ENCODE peak calls at places on chromosomes 7 and 10, in nine cellular contexts. Y is left ventricle myocardium inferior, J is body of pancreas, E is fibroblast of the aortic adventitia, F is mammary epithelial cell, K is AG04450, O is neural progenitor cell, G is A549, W is tibial nerve. I is an unnamed sample.

GRCh38 chr10:99534939-99535763 is 2.4 kb downstream of the NKX2-3 start:
- DNase-seq in F (peak), G (no peak), J (no peak), E (no peak), O (peak), W (no peak), Y (no peak), K (no peak), I (no peak)

GRCh38 chr10:104077282-104078151 is 8.2 kb downstream of the COL17A1 start:
- DNase-seq in K (no peak), E (no peak), F (no peak), J (no peak), O (peak), W (no peak), Y (no peak), G (no peak), I (no peak)

GRCh38 chr7:129462445-129462844 is 28.2 kb downstream of the STRIP2 start:
- DNase-seq in Y (no peak), E (no peak), G (no peak), O (no peak), J (no peak), F (no peak), K (no peak), W (no peak), I (no peak)

GRCh38 chr10:84499846-84500245 is 171.5 kb downstream of the CCSER2 start:
- DNase-seq in W (no peak), G (no peak), J (no peak), K (no peak), O (peak), E (no peak), Y (no peak), F (no peak), I (no peak)

GRCh38 chr10:68897336-68897741 is 3.8 kb upstream of the DDX50 start:
- DNase-seq in Y (no peak), G (peak), J (peak), F (peak), K (peak), E (peak), O (peak), W (no peak), I (peak)

GRCh38 chr7:152336754-152337368 is 98.9 kb downstream of the KMT2C start:
- DNase-seq in O (peak), E (peak), G (peak), F (peak), J (peak), Y (no peak), W (no peak), K (no peak), I (no peak)

GRCh38 chr7:142496545-142496991 is 238.7 kb upstream of the PRSS58 start:
- DNase-seq in W (no peak), E (peak), O (peak), K (no peak), Y (no peak), J (no peak), F (peak), G (no peak), I (no peak)

GRCh38 chr10:49113741-49114141 is 1.6 kb downstream of the VSTM4 start:
- DNase-seq in K (no peak), G (no peak), F (no peak), J (no peak), E (no peak), W (no peak), O (no peak), Y (no peak), I (no peak)

GRCh38 chr7:75887669-75888369 is 9.0 kb downstream of the RHBDD2 start:
- DNase-seq in J (no peak), O (no peak), K (no peak), W (no peak), G (no peak), F (no peak), E (no peak), Y (no peak), I (no peak)

GRCh38 chr7:132298782-132299181 is 277.5 kb downstream of the PLXNA4 start:
- DNase-seq in E (peak), K (no peak), W (no peak), G (no peak), F (peak), Y (no peak), O (no peak), J (no peak), I (no peak)

GRCh38 chr7:81616951-81617350 is 152.9 kb downstream of the HGF start:
- DNase-seq in J (no peak), K (no peak), G (no peak), Y (no peak), O (no peak), E (peak), F (peak), W (no peak), I (no peak)

GRCh38 chr10:16425449-16425848 is 11.4 kb upstream of the PTER start:
- DNase-seq in O (no peak), G (no peak), F (no peak), W (no peak), E (no peak), J (no peak), Y (no peak), K (no peak), I (no peak)

GRCh38 chr7:138865843-138866242 is 67.8 kb upstream of the ATP6V0A4 start:
- DNase-seq in E (no peak), O (no peak), J (no peak), W (no peak), F (no peak), G (no peak), K (no peak), Y (no peak), I (no peak)

GRCh38 chr7:54888736-54889082 is 129.7 kb upstream of the SEC61G start:
- DNase-seq in F (no peak), G (no peak), Y (no peak), W (no peak), J (no peak), E (no peak), K (no peak), O (no peak), I (no peak)

GRCh38 chr7:116173051-116174028 is 37.0 kb upstream of the TES start:
- DNase-seq in K (peak), O (peak), G (peak), Y (no peak), E (peak), W (no peak), J (no peak), F (peak), I (no peak)

GRCh38 chr7:27143022-27143949 is at the start of gene HOXA5:
- DNase-seq in O (peak), G (peak), K (peak), Y (no peak), J (peak), F (peak), W (no peak), E (peak), I (peak)

GRCh38 chr7:74193913-74194312 is 15.9 kb upstream of the LAT2 start:
- DNase-seq in K (no peak), O (no peak), Y (no peak), F (no peak), J (no peak), E (no peak), G (no peak), W (no peak), I (no peak)

GRCh38 chr10:96670786-96671185 is 49.5 kb downstream of the PIK3AP1 start:
- DNase-seq in J (no peak), G (no peak), E (no peak), W (no peak), Y (no peak), O (no peak), K (no peak), F (no peak), I (no peak)

GRCh38 chr7:101988513-101988912 is 171.1 kb downstream of the CUX1 start:
- DNase-seq in E (no peak), G (no peak), Y (no peak), O (no peak), F (no peak), W (no peak), J (no peak), K (no peak), I (no peak)

GRCh38 chr7:91837397-91838070 is 43.0 kb downstream of the MTERF1 start:
- DNase-seq in E (no peak), K (no peak), G (no peak), O (no peak), J (no peak), Y (peak), F (no peak), W (no peak), I (no peak)

GRCh38 chr7:25839084-25839769 is 312.8 kb upstream of the NFE2L3 start:
- DNase-seq in J (no peak), F (no peak), Y (no peak), W (no peak), E (no peak), G (no peak), K (no peak), O (no peak), I (no peak)

GRCh38 chr10:72418679-72419078 is 64.0 kb upstream of the DNAJB12 start:
- DNase-seq in J (no peak), K (no peak), E (no peak), W (no peak), F (no peak), G (no peak), Y (no peak), O (no peak), I (no peak)

GRCh38 chr10:5625992-5626777 is 40.2 kb downstream of the ASB13 start:
- DNase-seq in G (no peak), E (no peak), J (peak), F (no peak), W (no peak), O (no peak), Y (no peak), K (no peak), I (no peak)

GRCh38 chr7:32164341-32164996 is 94.3 kb upstream of the PDE1C start:
- DNase-seq in E (peak), K (no peak), Y (no peak), J (peak), O (peak), W (no peak), F (peak), G (peak), I (peak)

GRCh38 chr7:130009848-130010688 is 41.1 kb downstream of the ZC3HC1 start:
- DNase-seq in J (peak), O (no peak), K (peak), F (peak), G (peak), W (no peak), Y (no peak), E (peak), I (peak)

GRCh38 chr10:102234866-102235597 is 6.3 kb downstream of the PITX3 start:
- DNase-seq in W (no peak), F (no peak), J (no peak), E (no peak), Y (no peak), G (no peak), O (no peak), K (no peak), I (no peak)

GRCh38 chr7:29377718-29378117 is 183.1 kb downstream of the CHN2 start:
- DNase-seq in E (no peak), K (no peak), J (peak), W (no peak), F (no peak), O (no peak), G (no peak), Y (no peak), I (no peak)

GRCh38 chr10:47332946-47333345 is 10.7 kb downstream of the GDF2 start:
- DNase-seq in J (no peak), W (no peak), Y (no peak), G (no peak), F (no peak), K (no peak), E (no peak), O (no peak), I (no peak)

GRCh38 chr7:114789161-114789560 is 132.7 kb upstream of the MDFIC start:
- DNase-seq in E (peak), J (no peak), G (no peak), Y (no peak), K (no peak), W (no peak), O (no peak), F (no peak), I (no peak)

DNA sequence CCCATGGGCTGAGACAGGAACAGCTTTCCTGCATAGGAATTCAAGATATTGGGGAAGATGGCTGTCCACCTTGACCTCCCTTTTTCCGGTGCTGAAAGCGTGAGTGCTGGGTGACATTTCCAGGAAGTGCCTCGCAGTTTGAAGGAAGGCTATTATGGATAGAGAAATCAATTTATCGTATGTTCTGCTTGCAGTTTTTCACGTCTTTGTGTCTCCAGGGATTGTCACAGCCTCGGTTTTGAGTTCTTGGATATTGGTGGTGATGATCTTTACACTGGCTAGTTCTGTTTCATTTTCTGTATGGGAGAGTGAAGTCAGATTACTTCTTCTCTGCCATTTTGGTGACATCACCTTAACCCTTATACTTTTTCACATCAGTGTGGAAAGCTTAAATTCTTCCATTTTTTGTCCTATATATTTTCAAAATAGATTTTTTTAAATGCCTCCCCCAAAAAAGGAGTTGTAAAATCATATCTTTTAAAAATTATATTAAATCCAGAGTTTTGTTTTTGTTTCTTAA is 102.5 kb upstream of the APBB1IP start:
- DNase-seq in Y (no peak), E (no peak), G (no peak), J (no peak), O (no peak), K (no peak), W (no peak), F (no peak), I (no peak)
- H3K4me3 ChIP-seq in Y (peak), E (peak), G (no peak), J (no peak), O (peak), K (no peak), W (no peak), F (no peak), I (peak)

DNA sequence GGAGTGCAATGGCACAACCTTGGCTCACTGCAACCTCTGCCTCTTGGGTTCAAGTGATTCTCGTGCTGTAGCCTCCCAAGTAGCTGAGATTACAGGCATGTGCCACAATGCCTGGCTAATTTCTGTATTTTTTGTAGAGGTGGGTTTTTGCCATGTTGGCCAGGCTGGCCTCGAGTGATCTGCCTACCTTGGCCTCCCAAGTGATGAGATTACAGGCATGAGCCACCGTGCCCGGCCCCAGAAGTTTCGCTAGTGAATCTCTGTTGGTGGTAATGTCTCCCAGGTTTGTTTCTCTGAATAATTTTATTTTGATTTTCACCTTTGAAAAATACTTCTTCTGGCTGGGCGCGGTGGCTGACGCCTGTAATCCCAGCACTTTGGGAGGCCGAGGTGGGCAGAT is 58.8 kb downstream of the ABRAXAS2 start:
- DNase-seq in E (no peak), J (no peak), O (no peak), W (no peak), K (no peak), G (no peak), Y (no peak), F (no peak), I (no peak)
- TF ChIP-seq CTCF in E (no peak), J (no peak), O (no peak), W (no peak), K (no peak), G (no peak), Y (no peak), F (no peak), I (no peak)

DNA sequence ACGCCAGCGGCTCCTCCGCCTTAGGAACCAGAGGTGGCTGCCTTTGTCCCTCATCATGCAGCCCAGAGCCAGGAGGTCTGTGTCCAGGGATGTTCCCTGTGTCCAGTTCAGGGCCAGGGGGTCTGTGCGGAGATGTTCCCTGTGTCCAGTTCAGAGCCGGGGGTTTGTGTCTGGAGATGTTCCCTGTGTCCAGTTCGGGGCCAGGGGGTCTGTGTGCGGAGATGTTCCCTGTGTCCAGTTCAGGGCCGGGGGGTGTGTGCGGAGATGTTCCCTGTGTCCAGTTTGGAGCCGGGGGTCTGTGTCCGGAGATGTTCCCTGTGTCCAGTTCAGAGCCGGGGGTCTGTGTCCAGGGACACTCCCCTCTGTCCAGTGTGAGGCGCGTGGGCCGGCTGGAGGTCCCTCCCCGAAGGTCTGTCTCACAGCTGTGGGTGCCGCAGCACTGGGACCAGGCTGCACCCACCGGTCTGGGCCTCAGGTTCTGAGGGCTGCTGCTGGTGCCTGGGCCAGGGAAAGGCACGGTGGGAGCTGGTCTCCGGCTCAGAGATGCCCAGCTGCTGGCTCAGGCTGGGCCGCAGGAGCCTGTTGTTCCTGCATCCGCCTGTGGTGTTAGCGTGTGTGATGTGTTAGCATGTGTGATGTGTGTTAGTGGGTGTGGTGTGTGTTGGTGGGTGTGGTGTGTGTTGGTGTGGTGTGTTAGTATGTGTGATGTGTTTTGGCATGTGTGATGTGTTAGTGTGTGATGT is 67.9 kb upstream of the CFAP46 start:
- DNase-seq in J (no peak), K (no peak), O (no peak), F (no peak), E (no peak), W (no peak), Y (no peak), G (no peak), I (no peak)
- H3K4me3 ChIP-seq in J (no peak), K (no peak), O (no peak), F (no peak), E (no peak), W (no peak), Y (no peak), G (no peak), I (no peak)

GRCh38 chr7:12458520-12459131 is 55.0 kb upstream of the VWDE start:
- DNase-seq in G (peak), W (no peak), F (peak), J (no peak), E (peak), O (peak), Y (no peak), K (no peak), I (no peak)
- TF ChIP-seq CTCF in G (peak), W (peak), F (peak), J (peak), E (peak), O (peak), Y (peak), K (peak), I (peak)